ENCODE peak calls at places on chromosomes 13 and 19, in six cellular contexts. U is T-helper 9 cell, R is A549, B is GM12865, H is SHP77, F is left ventricle myocardium inferior. Y is an unnamed sample.

GRCh38 chr13:98447881-98448641 is 128.8 kb downstream of the STK24 start:
- DNase-seq in U (peak), R (peak), B (peak), H (peak), F (peak), Y (no peak)

GRCh38 chr13:94415484-94415883 is 64.0 kb downstream of the DCT start:
- DNase-seq in U (no peak), R (no peak), B (no peak), H (no peak), F (no peak), Y (no peak)

GRCh38 chr19:49361438-49362047 is 673 bp downstream of the TEAD2 start:
- DNase-seq in U (no peak), R (peak), B (no peak), H (no peak), F (peak), Y (no peak)

GRCh38 chr13:60453490-60453889 is 56.5 kb downstream of the TDRD3 start:
- DNase-seq in U (no peak), R (no peak), B (no peak), H (no peak), F (no peak), Y (no peak)

GRCh38 chr19:19428746-19429145 is 23.3 kb downstream of the GATAD2A start:
- DNase-seq in U (no peak), R (no peak), B (no peak), H (no peak), F (no peak), Y (no peak)

GRCh38 chr19:11530432-11530831 is 1.5 kb upstream of the ECSIT start:
- DNase-seq in U (no peak), R (peak), B (peak), H (peak), F (peak), Y (peak)

GRCh38 chr19:30160996-30161655 is 211.1 kb upstream of the ZNF536 start:
- DNase-seq in U (no peak), R (no peak), B (no peak), H (no peak), F (no peak), Y (no peak)

GRCh38 chr19:6997679-6998445 is 23.4 kb downstream of the MBD3L2B start:
- DNase-seq in U (no peak), R (no peak), B (no peak), H (no peak), F (no peak), Y (no peak)

GRCh38 chr13:74871671-74872070 is 610.3 kb downstream of the TBC1D4 start:
- DNase-seq in U (no peak), R (no peak), B (no peak), H (no peak), F (no peak), Y (no peak)

GRCh38 chr13:51249767-51250741 is 27.9 kb downstream of the FAM124A start:
- DNase-seq in U (no peak), R (peak), B (peak), H (no peak), F (no peak), Y (no peak)

GRCh38 chr19:41604831-41605230 is 22.0 kb downstream of the CEACAM4 start:
- DNase-seq in U (no peak), R (no peak), B (no peak), H (no peak), F (no peak), Y (no peak)

GRCh38 chr19:43780706-43781525 is at the start of gene KCNN4:
- DNase-seq in U (peak), R (peak), B (peak), H (no peak), F (no peak), Y (no peak)

GRCh38 chr19:17775245-17775927 is 19.6 kb upstream of the B3GNT3 start:
- DNase-seq in U (peak), R (no peak), B (no peak), H (peak), F (no peak), Y (peak)

GRCh38 chr19:40466219-40467006 is at the start of gene SPTBN4:
- DNase-seq in U (peak), R (no peak), B (peak), H (no peak), F (no peak), Y (no peak)

GRCh38 chr19:56356944-56357343 is 36.4 kb downstream of the ZNF582 start:
- DNase-seq in U (no peak), R (no peak), B (no peak), H (no peak), F (no peak), Y (no peak)

GRCh38 chr13:109836629-109837607 is 50.5 kb upstream of the IRS2 start:
- DNase-seq in U (no peak), R (no peak), B (no peak), H (no peak), F (no peak), Y (no peak)

GRCh38 chr19:1522838-1523237 is 1.0 kb upstream of the PLK5 start:
- DNase-seq in U (no peak), R (no peak), B (no peak), H (no peak), F (no peak), Y (no peak)

Y was measured in DND-41.